ENCODE peak calls at places on chromosomes 11 and 22, in nine cellular contexts. One of them, this sample, is unnamed.

GRCh38 chr22:37636186-37636948 is 3.1 kb upstream of the SH3BP1 start:
- DNase-seq in GM12878: no peak
- DNase-seq in suprapubic skin: no peak
- DNase-seq in K562: no peak
- DNase-seq in A549: no peak
- DNase-seq in tibial nerve: no peak
- DNase-seq in sigmoid colon: no peak
- DNase-seq in stomach: peak; percentile 31
- DNase-seq in transverse colon: peak; percentile 51
- DNase-seq in this sample: no peak

GRCh38 chr11:7577883-7578242 is 64.1 kb downstream of the PPFIBP2 start:
- DNase-seq in GM12878: no peak
- DNase-seq in suprapubic skin: no peak
- DNase-seq in K562: no peak
- DNase-seq in A549: no peak
- DNase-seq in tibial nerve: no peak
- DNase-seq in sigmoid colon: no peak
- DNase-seq in stomach: no peak
- DNase-seq in transverse colon: no peak
- DNase-seq in this sample: no peak

GRCh38 chr11:63833048-63833447 is 5.9 kb upstream of the MARK2 start:
- DNase-seq in GM12878: no peak
- DNase-seq in suprapubic skin: no peak
- DNase-seq in K562: no peak
- DNase-seq in A549: no peak
- DNase-seq in tibial nerve: no peak
- DNase-seq in sigmoid colon: no peak
- DNase-seq in stomach: no peak
- DNase-seq in transverse colon: no peak
- DNase-seq in this sample: no peak

GRCh38 chr22:23750744-23751440 is at the start of gene ZNF70:
- DNase-seq in GM12878: no peak
- DNase-seq in suprapubic skin: peak; percentile 91
- DNase-seq in K562: peak; percentile 86
- DNase-seq in A549: peak; percentile 59
- DNase-seq in tibial nerve: peak; percentile 72
- DNase-seq in sigmoid colon: peak; percentile 93
- DNase-seq in stomach: peak; percentile 95
- DNase-seq in transverse colon: peak; percentile 93
- DNase-seq in this sample: peak; percentile 89

GRCh38 chr11:63838150-63838681 is 694 bp upstream of the MARK2 start:
- DNase-seq in GM12878: peak; percentile 87
- DNase-seq in suprapubic skin: no peak
- DNase-seq in K562: no peak
- DNase-seq in A549: no peak
- DNase-seq in tibial nerve: no peak
- DNase-seq in sigmoid colon: no peak
- DNase-seq in stomach: no peak
- DNase-seq in transverse colon: peak; percentile 35
- DNase-seq in this sample: peak; percentile 58

GRCh38 chr11:67795746-67796145 is 121.3 kb upstream of the ALDH3B2 start:
- DNase-seq in GM12878: no peak
- DNase-seq in suprapubic skin: no peak
- DNase-seq in K562: no peak
- DNase-seq in A549: no peak
- DNase-seq in tibial nerve: no peak
- DNase-seq in sigmoid colon: no peak
- DNase-seq in stomach: no peak
- DNase-seq in transverse colon: no peak
- DNase-seq in this sample: no peak

GRCh38 chr11:1336836-1337646 is 27.6 kb upstream of the TOLLIP start:
- DNase-seq in GM12878: no peak
- DNase-seq in suprapubic skin: peak; percentile 83
- DNase-seq in K562: peak; percentile 9
- DNase-seq in A549: no peak
- DNase-seq in tibial nerve: peak; percentile 7
- DNase-seq in sigmoid colon: peak; percentile 84
- DNase-seq in stomach: no peak
- DNase-seq in transverse colon: peak; percentile 41
- DNase-seq in this sample: peak; percentile 76

GRCh38 chr22:22745225-22746060 is 101.0 kb downstream of the GGTLC2 start:
- DNase-seq in GM12878: no peak
- DNase-seq in suprapubic skin: no peak
- DNase-seq in K562: peak; percentile 82
- DNase-seq in A549: peak; percentile 10
- DNase-seq in tibial nerve: no peak
- DNase-seq in sigmoid colon: no peak
- DNase-seq in stomach: peak; percentile 48
- DNase-seq in transverse colon: peak; percentile 65
- DNase-seq in this sample: no peak

GRCh38 chr22:19062139-19062789 is 59.9 kb downstream of the DGCR2 start:
- DNase-seq in GM12878: no peak
- DNase-seq in suprapubic skin: peak; percentile 60
- DNase-seq in K562: no peak
- DNase-seq in A549: no peak
- DNase-seq in tibial nerve: no peak
- DNase-seq in sigmoid colon: no peak
- DNase-seq in stomach: peak; percentile 52
- DNase-seq in transverse colon: no peak
- DNase-seq in this sample: no peak

GRCh38 chr11:111441443-111441842 is 62.4 kb upstream of the POU2AF1 start:
- DNase-seq in GM12878: no peak
- DNase-seq in suprapubic skin: no peak
- DNase-seq in K562: no peak
- DNase-seq in A549: no peak
- DNase-seq in tibial nerve: no peak
- DNase-seq in sigmoid colon: peak; percentile 78
- DNase-seq in stomach: no peak
- DNase-seq in transverse colon: no peak
- DNase-seq in this sample: no peak

GRCh38 chr22:27754247-27754887 is 47.2 kb downstream of the MN1 start:
- DNase-seq in GM12878: no peak
- DNase-seq in suprapubic skin: no peak
- DNase-seq in K562: no peak
- DNase-seq in A549: no peak
- DNase-seq in tibial nerve: no peak
- DNase-seq in sigmoid colon: no peak
- DNase-seq in stomach: no peak
- DNase-seq in transverse colon: no peak
- DNase-seq in this sample: no peak

GRCh38 chr22:31344369-31345330 is 1.5 kb downstream of the PATZ1 start:
- DNase-seq in GM12878: no peak
- DNase-seq in suprapubic skin: no peak
- DNase-seq in K562: no peak
- DNase-seq in A549: no peak
- DNase-seq in tibial nerve: peak; percentile 51
- DNase-seq in sigmoid colon: peak; percentile 82
- DNase-seq in stomach: peak; percentile 63
- DNase-seq in transverse colon: peak; percentile 64
- DNase-seq in this sample: peak; percentile 58

GRCh38 chr11:45816614-45817013 is 11.7 kb downstream of the SLC35C1 start:
- DNase-seq in GM12878: no peak
- DNase-seq in suprapubic skin: peak; percentile 32
- DNase-seq in K562: no peak
- DNase-seq in A549: no peak
- DNase-seq in tibial nerve: no peak
- DNase-seq in sigmoid colon: peak; percentile 48
- DNase-seq in stomach: no peak
- DNase-seq in transverse colon: peak; percentile 19
- DNase-seq in this sample: no peak

GRCh38 chr11:75325713-75326438 is 25.6 kb downstream of the ARRB1 start:
- DNase-seq in GM12878: no peak
- DNase-seq in suprapubic skin: no peak
- DNase-seq in K562: peak; percentile 40
- DNase-seq in A549: peak; percentile 83
- DNase-seq in tibial nerve: no peak
- DNase-seq in sigmoid colon: peak; percentile 89
- DNase-seq in stomach: peak; percentile 85
- DNase-seq in transverse colon: no peak
- DNase-seq in this sample: no peak

GRCh38 chr22:17112491-17113042 is 8.6 kb downstream of the TMEM121B start:
- DNase-seq in GM12878: no peak
- DNase-seq in suprapubic skin: no peak
- DNase-seq in K562: no peak
- DNase-seq in A549: no peak
- DNase-seq in tibial nerve: no peak
- DNase-seq in sigmoid colon: peak; percentile 37
- DNase-seq in stomach: no peak
- DNase-seq in transverse colon: no peak
- DNase-seq in this sample: no peak

GRCh38 chr11:75771646-75772410 is 3.2 kb downstream of the DGAT2 start:
- DNase-seq in GM12878: no peak
- DNase-seq in suprapubic skin: no peak
- DNase-seq in K562: no peak
- DNase-seq in A549: no peak
- DNase-seq in tibial nerve: no peak
- DNase-seq in sigmoid colon: peak; percentile 62
- DNase-seq in stomach: peak; percentile 37
- DNase-seq in transverse colon: peak; percentile 14
- DNase-seq in this sample: no peak

DNA sequence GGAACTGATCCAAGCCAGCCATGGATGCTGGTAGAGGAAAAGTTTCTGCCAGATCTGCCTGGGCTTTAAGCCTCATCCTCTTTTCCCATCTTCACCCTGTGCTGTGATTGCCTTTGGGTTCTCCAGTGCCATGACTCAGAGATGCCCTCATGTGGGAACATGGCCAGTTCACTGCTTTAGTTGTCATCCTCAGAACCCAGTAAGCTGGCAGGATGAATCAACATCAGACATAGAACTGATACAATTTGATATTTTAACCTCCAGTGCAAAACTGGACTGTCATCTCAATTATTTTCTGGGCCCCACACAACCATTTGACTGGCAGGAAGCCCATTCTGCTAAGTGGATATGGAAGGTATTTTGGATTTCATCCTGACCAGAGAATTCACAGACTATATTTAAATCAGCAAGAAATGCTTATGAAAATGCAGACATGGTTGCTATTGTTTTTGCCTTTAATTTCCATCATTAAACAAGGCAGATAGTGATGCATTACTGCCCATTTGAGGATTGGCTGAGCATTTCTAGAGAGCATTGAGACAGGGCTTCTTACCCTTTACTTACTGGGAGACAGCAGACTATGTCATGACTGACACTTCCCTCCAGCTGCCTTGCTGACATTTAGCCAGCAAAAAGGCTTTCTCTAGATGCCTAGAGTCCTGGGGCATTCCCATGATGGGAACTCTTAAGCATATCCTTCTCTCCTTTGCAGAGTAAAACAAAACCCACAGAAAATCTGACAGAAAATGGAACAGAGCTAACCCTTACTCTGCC is 327.1 kb upstream of the MTNR1B start:
- DNase-seq in GM12878: no peak
- DNase-seq in suprapubic skin: no peak
- DNase-seq in K562: no peak
- DNase-seq in A549: no peak
- DNase-seq in tibial nerve: no peak
- DNase-seq in sigmoid colon: no peak
- DNase-seq in stomach: no peak
- DNase-seq in transverse colon: no peak
- DNase-seq in this sample: no peak
- TF ChIP-seq EP300 in GM12878: no peak
- TF ChIP-seq EP300 in suprapubic skin: no peak
- TF ChIP-seq EP300 in K562: no peak
- TF ChIP-seq EP300 in A549: no peak
- TF ChIP-seq EP300 in tibial nerve: no peak
- TF ChIP-seq EP300 in sigmoid colon: no peak
- TF ChIP-seq EP300 in stomach: no peak
- TF ChIP-seq EP300 in transverse colon: no peak
- TF ChIP-seq EP300 in this sample: no peak

DNA sequence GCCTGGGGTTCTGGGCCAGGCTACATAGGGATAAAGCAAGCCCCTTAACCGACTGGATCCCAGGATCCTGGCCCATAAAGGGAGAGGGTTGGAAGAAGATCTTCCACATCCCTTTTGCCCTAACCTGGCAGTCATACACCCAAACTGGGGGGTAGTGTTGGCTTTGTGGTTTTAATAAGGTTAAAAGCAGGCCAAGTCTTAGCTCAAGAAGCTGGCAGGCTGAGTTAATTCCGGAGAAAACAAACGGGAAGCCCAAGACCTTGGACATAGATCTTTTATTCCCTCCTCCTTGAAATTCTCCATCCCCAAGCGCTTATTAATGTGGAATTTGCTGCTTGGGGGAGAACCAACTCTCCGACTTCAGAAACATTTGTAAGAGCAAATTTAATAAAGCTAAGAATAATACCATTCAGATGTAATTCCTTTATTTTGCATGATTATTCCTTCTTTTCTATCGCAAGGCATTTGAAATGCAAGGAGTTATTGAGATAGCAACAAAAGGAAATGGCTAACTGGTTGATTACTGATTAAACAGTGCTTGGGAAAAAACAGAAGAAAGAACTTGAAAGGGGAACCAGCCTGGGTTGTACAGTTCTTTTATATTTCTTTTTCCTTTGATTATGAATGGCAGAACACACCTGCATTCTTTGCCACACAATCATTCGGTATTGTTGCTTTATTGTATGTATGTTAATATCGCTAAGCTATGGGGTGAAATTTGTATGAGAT is 6.2 kb upstream of the ARHGAP8 start:
- DNase-seq in GM12878: no peak
- DNase-seq in suprapubic skin: no peak
- DNase-seq in K562: no peak
- DNase-seq in A549: no peak
- DNase-seq in tibial nerve: no peak
- DNase-seq in sigmoid colon: no peak
- DNase-seq in stomach: no peak
- DNase-seq in transverse colon: no peak
- DNase-seq in this sample: no peak
- TF ChIP-seq EP300 in GM12878: no peak
- TF ChIP-seq EP300 in suprapubic skin: no peak
- TF ChIP-seq EP300 in K562: no peak
- TF ChIP-seq EP300 in A549: no peak
- TF ChIP-seq EP300 in tibial nerve: no peak
- TF ChIP-seq EP300 in sigmoid colon: no peak
- TF ChIP-seq EP300 in stomach: no peak
- TF ChIP-seq EP300 in transverse colon: no peak
- TF ChIP-seq EP300 in this sample: no peak

GRCh38 chr11:22624742-22625447 is 728 bp downstream of the FANCF start:
- DNase-seq in GM12878: peak; percentile 28
- DNase-seq in suprapubic skin: no peak
- DNase-seq in K562: peak; percentile 52
- DNase-seq in A549: peak; percentile 34
- DNase-seq in tibial nerve: peak; percentile 25
- DNase-seq in sigmoid colon: peak; percentile 80
- DNase-seq in stomach: peak; percentile 73
- DNase-seq in transverse colon: peak; percentile 76
- DNase-seq in this sample: peak; percentile 52
- TF ChIP-seq EP300 in GM12878: no peak
- TF ChIP-seq EP300 in suprapubic skin: no peak
- TF ChIP-seq EP300 in K562: no peak
- TF ChIP-seq EP300 in A549: no peak
- TF ChIP-seq EP300 in tibial nerve: no peak
- TF ChIP-seq EP300 in sigmoid colon: no peak
- TF ChIP-seq EP300 in stomach: no peak
- TF ChIP-seq EP300 in transverse colon: no peak
- TF ChIP-seq EP300 in this sample: no peak

DNA sequence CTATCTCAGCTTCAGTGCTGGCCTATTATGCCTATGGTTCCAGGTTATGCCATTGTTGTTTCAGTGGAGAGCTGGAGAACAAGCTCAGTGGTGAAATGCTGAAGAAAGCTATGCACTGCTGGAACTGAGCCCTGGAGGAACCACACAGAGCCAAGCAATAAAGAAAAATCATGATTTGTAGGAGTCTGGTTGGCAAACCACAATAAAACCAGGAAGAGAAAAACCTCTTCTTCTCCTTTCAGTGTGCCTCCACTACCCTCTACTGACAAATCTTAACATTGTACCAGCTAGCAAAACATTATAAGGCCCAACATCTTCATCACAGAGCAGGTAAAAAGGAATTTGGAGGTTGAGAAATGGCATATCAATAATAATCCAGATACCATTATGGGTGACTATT is 5.3 kb downstream of the OR51F2 start:
- DNase-seq in GM12878: no peak
- DNase-seq in suprapubic skin: no peak
- DNase-seq in K562: no peak
- DNase-seq in A549: no peak
- DNase-seq in tibial nerve: no peak
- DNase-seq in sigmoid colon: no peak
- DNase-seq in stomach: no peak
- DNase-seq in transverse colon: no peak
- DNase-seq in this sample: no peak
- TF ChIP-seq EP300 in GM12878: no peak
- TF ChIP-seq EP300 in suprapubic skin: no peak
- TF ChIP-seq EP300 in K562: no peak
- TF ChIP-seq EP300 in A549: no peak
- TF ChIP-seq EP300 in tibial nerve: no peak
- TF ChIP-seq EP300 in sigmoid colon: no peak
- TF ChIP-seq EP300 in stomach: no peak
- TF ChIP-seq EP300 in transverse colon: no peak
- TF ChIP-seq EP300 in this sample: no peak